ENCODE peak calls at places on chromosomes 12 and 14, in eight cellular contexts. S is choroid plexus epithelial cell; W is AG04450; A is astrocyte of the hippocampus; E is colonic mucosa; T is cardiac muscle cell; H is head of caudate nucleus; N is T-helper 2 cell treated with Interferon-gamma antibody and Interleukin-4, amounts not matched to agents 5 μg/mL and 100 μg/mL, for 36 hours. R is an unnamed sample.

GRCh38 chr12:27161458-27162228 is 79.3 kb upstream of the C12orf71 start:
- DNase-seq in S (no peak), W (no peak), A (no peak), E (no peak), T (no peak), H (no peak), N (no peak), R (no peak)

GRCh38 chr12:104454997-104455396 is 1.8 kb upstream of the CHST11 start:
- DNase-seq in S (no peak), W (no peak), A (peak; percentile 66), E (no peak), T (peak; percentile 49), H (no peak), N (no peak), R (no peak)

GRCh38 chr12:46580445-46580844 is 207.9 kb upstream of the SLC38A2 start:
- DNase-seq in S (no peak), W (no peak), A (no peak), E (no peak), T (no peak), H (no peak), N (no peak), R (no peak)

GRCh38 chr12:32089156-32089950 is 17.3 kb upstream of the BICD1 start:
- DNase-seq in S (no peak), W (no peak), A (peak; percentile 77), E (no peak), T (no peak), H (no peak), N (no peak), R (no peak)

GRCh38 chr12:88643685-88644084 is 63.4 kb upstream of the KITLG start:
- DNase-seq in S (no peak), W (no peak), A (no peak), E (no peak), T (no peak), H (no peak), N (no peak), R (no peak)

GRCh38 chr12:32034045-32034444 is 72.6 kb upstream of the BICD1 start:
- DNase-seq in S (peak; percentile 16), W (no peak), A (no peak), E (no peak), T (no peak), H (no peak), N (no peak), R (no peak)

GRCh38 chr14:78737606-78738005 is 567.4 kb downstream of the NRXN3 start:
- DNase-seq in S (no peak), W (no peak), A (no peak), E (no peak), T (no peak), H (no peak), N (no peak), R (no peak)

GRCh38 chr12:77686760-77687159 is 143.9 kb upstream of the NAV3 start:
- DNase-seq in S (peak; percentile 56), W (peak; percentile 18), A (peak; percentile 38), E (no peak), T (peak; percentile 22), H (no peak), N (no peak), R (no peak)

GRCh38 chr12:104886418-104887401 is 71.4 kb downstream of the SLC41A2 start:
- DNase-seq in S (peak; percentile 84), W (peak; percentile 63), A (no peak), E (no peak), T (peak; percentile 79), H (no peak), N (no peak), R (no peak)

GRCh38 chr12:50642755-50643154 is 121.1 kb upstream of the ATF1 start:
- DNase-seq in S (no peak), W (no peak), A (no peak), E (no peak), T (no peak), H (no peak), N (no peak), R (no peak)

GRCh38 chr14:59354666-59355065 is 110.5 kb downstream of the GPR135 start:
- DNase-seq in S (peak; percentile 63), W (peak; percentile 55), A (no peak), E (no peak), T (peak; percentile 51), H (no peak), N (no peak), R (no peak)

GRCh38 chr12:64608901-64609542 is 1.3 kb upstream of the RASSF3 start:
- DNase-seq in S (peak; percentile 60), W (no peak), A (peak; percentile 45), E (peak; percentile 80), T (peak; percentile 49), H (no peak), N (peak; percentile 48), R (no peak)

GRCh38 chr14:20612403-20612802 is 21.2 kb upstream of the RNASE12 start:
- DNase-seq in S (no peak), W (no peak), A (no peak), E (no peak), T (no peak), H (no peak), N (no peak), R (no peak)

GRCh38 chr12:47725893-47726292 is 603 bp upstream of the ENDOU start:
- DNase-seq in S (peak; percentile 75), W (no peak), A (peak; percentile 79), E (no peak), T (peak; percentile 79), H (no peak), N (no peak), R (no peak)

GRCh38 chr14:50272498-50272897 is 39.5 kb downstream of the L2HGDH start:
- DNase-seq in S (no peak), W (no peak), A (peak; percentile 7), E (no peak), T (no peak), H (no peak), N (no peak), R (no peak)

GRCh38 chr14:68916358-68916757 is 62.7 kb downstream of the ACTN1 start:
- DNase-seq in S (no peak), W (no peak), A (no peak), E (no peak), T (no peak), H (no peak), N (no peak), R (no peak)

GRCh38 chr14:61663312-61663974 is 31.9 kb upstream of the HIF1A start:
- DNase-seq in S (no peak), W (no peak), A (no peak), E (no peak), T (no peak), H (no peak), N (no peak), R (no peak)

GRCh38 chr12:105444050-105444808 is 113.7 kb downstream of the C12orf75 start:
- DNase-seq in S (peak; percentile 62), W (no peak), A (peak; percentile 40), E (peak; percentile 28), T (peak; percentile 37), H (no peak), N (no peak), R (no peak)